ENCODE peak calls at places on chromosome 10, in six cellular contexts. J is SK-N-MC; D is naive B cell; T is naive thymus-derived CD8-positive, alpha-beta T cell; L is fibroblast of the conjunctiva; N is effector CD4-positive, alpha-beta T cell. S is an unnamed sample.

GRCh38 chr10:95861401-95861800 is 46.4 kb upstream of the CC2D2B start:
- DNase-seq in L (no peak), J (peak; percentile 8), N (no peak), T (no peak), D (no peak), S (no peak)

GRCh38 chr10:108249940-108250339 is 1085.4 kb upstream of the SORCS1 start:
- DNase-seq in L (no peak), T (no peak), J (no peak), D (no peak), N (no peak), S (no peak)

GRCh38 chr10:21929070-21929469 is 74.5 kb downstream of the DNAJC1 start:
- DNase-seq in J (no peak), D (no peak), N (no peak), L (no peak), T (no peak), S (no peak)

GRCh38 chr10:78349165-78349516 is 315.5 kb downstream of the RPS24 start:
- DNase-seq in N (no peak), J (no peak), T (no peak), L (no peak), D (no peak), S (no peak)

GRCh38 chr10:79438021-79438698 is 7.3 kb downstream of the ZCCHC24 start:
- DNase-seq in D (no peak), J (no peak), T (no peak), L (no peak), N (no peak), S (no peak)

GRCh38 chr10:64113796-64114195 is 592.6 kb downstream of the REEP3 start:
- DNase-seq in L (no peak), D (no peak), J (no peak), N (no peak), T (no peak), S (no peak)

GRCh38 chr10:78619244-78619851 is 449.4 kb upstream of the ZMIZ1 start:
- DNase-seq in J (no peak), N (no peak), L (no peak), T (no peak), D (no peak), S (no peak)

GRCh38 chr10:8224591-8224990 is 170.1 kb downstream of the GATA3 start:
- DNase-seq in J (no peak), N (no peak), D (no peak), L (no peak), T (no peak), S (no peak)

GRCh38 chr10:43137701-43137970 is 609 bp upstream of the CSGALNACT2 start:
- DNase-seq in D (no peak), T (peak; percentile 38), J (no peak), N (no peak), L (no peak), S (no peak)

GRCh38 chr10:98267894-98268693 is at the start of gene LOXL4:
- DNase-seq in N (no peak), T (no peak), D (peak; percentile 37), J (no peak), L (no peak), S (peak; percentile 42)

GRCh38 chr10:114917927-114918672 is 19.9 kb upstream of the TRUB1 start:
- DNase-seq in D (no peak), N (no peak), L (no peak), T (no peak), J (no peak), S (no peak)

GRCh38 chr10:130471486-130471885 is 335.3 kb downstream of the GLRX3 start:
- DNase-seq in N (no peak), L (no peak), J (no peak), D (no peak), T (no peak), S (no peak)

GRCh38 chr10:34305189-34305588 is 509.9 kb downstream of the PARD3 start:
- DNase-seq in T (no peak), N (no peak), D (no peak), L (no peak), J (no peak), S (no peak)

GRCh38 chr10:127855584-127855881 is 37.2 kb downstream of the CLRN3 start:
- DNase-seq in D (no peak), J (no peak), N (no peak), L (no peak), T (no peak), S (no peak)

GRCh38 chr10:74394416-74394969 is 243.5 kb downstream of the ADK start:
- DNase-seq in L (no peak), T (no peak), J (no peak), D (no peak), N (no peak), S (no peak)

GRCh38 chr10:122307669-122308486 is 36.8 kb downstream of the BTBD16 start:
- DNase-seq in J (no peak), T (no peak), D (peak; percentile 34), L (peak; percentile 97), N (no peak), S (peak; percentile 18)

GRCh38 chr10:14153570-14154055 is 177.1 kb downstream of the FRMD4A start:
- DNase-seq in D (no peak), L (no peak), N (no peak), T (no peak), J (no peak), S (peak; percentile 13)

GRCh38 chr10:44258019-44258418 is 126.9 kb downstream of the CXCL12 start:
- DNase-seq in L (no peak), D (no peak), J (no peak), T (no peak), N (no peak), S (no peak)

GRCh38 chr10:133276435-133277201 is at the start of gene ADAM8:
- DNase-seq in D (peak; percentile 77), T (peak; percentile 47), L (no peak), N (peak; percentile 59), J (no peak), S (no peak)

GRCh38 chr10:124155781-124156401 is 62.5 kb upstream of the CHST15 start:
- DNase-seq in N (no peak), D (no peak), J (no peak), T (no peak), L (no peak), S (no peak)

GRCh38 chr10:74227697-74228424 is 76.8 kb downstream of the ADK start:
- DNase-seq in D (peak; percentile 7), L (no peak), J (no peak), N (no peak), T (no peak), S (no peak)

S was measured in DMS 273 treated with DMSO at 0.1 percent for 48 hours.